ENCODE peak calls at places on chromosomes 3 and 15, in six cellular contexts. One of them, this sample, is unnamed.

GRCh38 chr15:33654859-33655258 is 313.4 kb upstream of the CHRM5 start:
- DNase-seq in ovary: no peak
- DNase-seq in uterus: no peak
- DNase-seq in transverse colon: no peak
- DNase-seq in lower lobe of right lung: no peak
- DNase-seq in IMR-90: no peak
- DNase-seq in this sample: no peak

GRCh38 chr3:141368925-141369794 is 856 bp downstream of the ZBTB38 start:
- DNase-seq in IMR-90: peak; percentile 87
- DNase-seq in uterus: no peak
- DNase-seq in transverse colon: no peak
- DNase-seq in ovary: no peak
- DNase-seq in lower lobe of right lung: no peak
- DNase-seq in this sample: no peak

GRCh38 chr3:3307491-3307890 is 128.0 kb upstream of the CRBN start:
- DNase-seq in lower lobe of right lung: no peak
- DNase-seq in IMR-90: no peak
- DNase-seq in uterus: no peak
- DNase-seq in ovary: no peak
- DNase-seq in transverse colon: no peak
- DNase-seq in this sample: no peak

GRCh38 chr3:13111173-13111873 is 38.1 kb upstream of the IQSEC1 start:
- DNase-seq in IMR-90: no peak
- DNase-seq in ovary: no peak
- DNase-seq in transverse colon: peak; percentile 27
- DNase-seq in lower lobe of right lung: peak; percentile 56
- DNase-seq in uterus: no peak
- DNase-seq in this sample: no peak

GRCh38 chr3:34016925-34017592 is 218.6 kb downstream of the PDCD6IP start:
- DNase-seq in ovary: no peak
- DNase-seq in IMR-90: no peak
- DNase-seq in lower lobe of right lung: no peak
- DNase-seq in uterus: no peak
- DNase-seq in transverse colon: no peak
- DNase-seq in this sample: no peak

GRCh38 chr3:16839271-16840110 is 45.3 kb upstream of the PLCL2 start:
- DNase-seq in lower lobe of right lung: no peak
- DNase-seq in IMR-90: no peak
- DNase-seq in uterus: no peak
- DNase-seq in transverse colon: no peak
- DNase-seq in ovary: no peak
- DNase-seq in this sample: no peak

GRCh38 chr15:63189955-63190691 is 717 bp downstream of the RAB8B start:
- DNase-seq in ovary: no peak
- DNase-seq in transverse colon: no peak
- DNase-seq in uterus: no peak
- DNase-seq in lower lobe of right lung: no peak
- DNase-seq in IMR-90: no peak
- DNase-seq in this sample: no peak

GRCh38 chr15:65731926-65732325 is 60.2 kb downstream of the DENND4A start:
- DNase-seq in lower lobe of right lung: no peak
- DNase-seq in ovary: no peak
- DNase-seq in uterus: no peak
- DNase-seq in IMR-90: peak; percentile 52
- DNase-seq in transverse colon: no peak
- DNase-seq in this sample: no peak

GRCh38 chr15:29826908-29827307 is 4.6 kb upstream of the TJP1 start:
- DNase-seq in ovary: no peak
- DNase-seq in lower lobe of right lung: no peak
- DNase-seq in IMR-90: no peak
- DNase-seq in transverse colon: no peak
- DNase-seq in uterus: no peak
- DNase-seq in this sample: no peak

GRCh38 chr3:194588236-194588635 is 45.0 kb downstream of the TMEM44 start:
- DNase-seq in uterus: no peak
- DNase-seq in ovary: no peak
- DNase-seq in IMR-90: no peak
- DNase-seq in lower lobe of right lung: no peak
- DNase-seq in transverse colon: no peak
- DNase-seq in this sample: no peak

DNA sequence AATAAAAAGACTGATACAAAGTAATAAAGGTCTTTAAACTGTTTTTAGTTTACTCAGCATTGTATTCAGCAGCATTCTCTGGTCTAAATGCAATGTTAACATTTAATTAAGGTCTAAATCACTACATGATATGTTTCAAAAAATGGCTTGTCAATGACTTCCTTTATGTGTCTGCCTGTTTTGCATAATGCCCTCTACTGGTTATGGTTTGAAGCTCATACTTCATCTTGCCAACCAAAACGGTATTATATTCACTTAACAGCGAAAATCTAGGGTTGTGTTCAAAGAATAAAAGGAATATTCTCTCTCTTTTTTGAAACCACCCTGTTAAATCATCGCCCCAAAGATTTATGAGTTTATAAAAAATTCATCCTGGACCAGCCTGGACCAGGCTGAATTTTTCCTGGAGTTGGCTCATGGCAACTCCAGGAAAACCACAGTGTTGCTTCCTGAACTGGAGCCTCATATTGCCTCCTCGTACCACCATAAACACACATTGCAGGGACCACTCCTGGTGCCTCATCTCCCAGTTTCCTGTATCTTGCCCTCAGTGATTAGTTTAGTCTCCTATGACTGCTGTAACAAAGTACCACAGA is 6.7 kb upstream of the NCEH1 start:
- DNase-seq in transverse colon: no peak
- DNase-seq in IMR-90: no peak
- DNase-seq in lower lobe of right lung: no peak
- DNase-seq in ovary: no peak
- DNase-seq in uterus: no peak
- DNase-seq in this sample: no peak
- TF ChIP-seq CTCF in transverse colon: peak; percentile 23
- TF ChIP-seq CTCF in IMR-90: peak; percentile 24
- TF ChIP-seq CTCF in lower lobe of right lung: no peak
- TF ChIP-seq CTCF in ovary: no peak
- TF ChIP-seq CTCF in uterus: no peak
- TF ChIP-seq CTCF in this sample: peak; percentile 8

DNA sequence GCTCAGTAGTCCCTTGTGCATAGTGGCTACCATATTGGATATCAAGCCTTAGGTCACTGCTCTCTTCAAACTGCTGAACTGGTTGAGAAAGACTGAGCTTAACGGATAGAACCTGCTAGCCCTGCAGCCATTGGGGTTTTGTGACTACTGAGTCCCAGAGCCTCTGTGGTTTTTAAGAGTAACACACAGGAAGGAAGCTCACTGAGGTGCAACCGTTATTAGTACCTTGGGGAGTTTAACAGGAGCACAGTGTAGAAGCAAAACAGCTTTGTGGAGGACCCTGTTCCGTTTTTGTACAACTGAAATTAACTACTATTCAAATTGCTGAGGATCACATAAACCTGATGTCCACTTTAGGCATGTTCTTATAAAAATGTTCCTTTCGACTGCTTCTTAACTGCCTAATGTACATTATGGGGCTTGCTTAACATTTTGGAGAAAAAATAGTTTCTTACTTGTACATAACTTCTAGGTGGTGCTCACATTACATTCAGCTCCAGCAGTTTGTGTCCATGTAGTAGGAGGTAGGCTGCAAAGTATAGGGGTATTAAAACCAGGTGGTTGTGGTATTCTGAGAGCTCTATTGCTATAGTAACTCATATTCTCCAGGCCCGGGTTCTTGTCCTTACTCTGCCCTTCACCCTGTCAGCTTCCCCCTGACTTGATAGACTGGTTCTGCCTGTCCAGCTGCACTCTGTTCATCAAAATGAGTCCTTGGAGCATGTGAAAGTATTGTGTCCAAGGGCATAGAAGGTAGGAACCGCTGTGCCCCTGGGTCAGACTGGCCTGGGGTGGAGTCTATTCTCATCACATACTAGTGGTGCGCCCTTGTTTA is 17.3 kb downstream of the PXK start:
- DNase-seq in ovary: no peak
- DNase-seq in IMR-90: no peak
- DNase-seq in transverse colon: no peak
- DNase-seq in uterus: no peak
- DNase-seq in lower lobe of right lung: no peak
- DNase-seq in this sample: no peak
- H3K4me3 ChIP-seq in ovary: no peak overlapping the region
- H3K4me3 ChIP-seq in IMR-90: no peak overlapping the region
- H3K4me3 ChIP-seq in transverse colon: no peak overlapping the region
- H3K4me3 ChIP-seq in uterus: no peak overlapping the region
- H3K4me3 ChIP-seq in lower lobe of right lung: no peak overlapping the region
- H3K4me3 ChIP-seq in this sample: no peak overlapping the region

GRCh38 chr3:83971693-83972092 is 987.1 kb upstream of the CADM2 start:
- DNase-seq in ovary: no peak
- DNase-seq in uterus: no peak
- DNase-seq in transverse colon: no peak
- DNase-seq in IMR-90: no peak
- DNase-seq in lower lobe of right lung: no peak
- DNase-seq in this sample: no peak

DNA sequence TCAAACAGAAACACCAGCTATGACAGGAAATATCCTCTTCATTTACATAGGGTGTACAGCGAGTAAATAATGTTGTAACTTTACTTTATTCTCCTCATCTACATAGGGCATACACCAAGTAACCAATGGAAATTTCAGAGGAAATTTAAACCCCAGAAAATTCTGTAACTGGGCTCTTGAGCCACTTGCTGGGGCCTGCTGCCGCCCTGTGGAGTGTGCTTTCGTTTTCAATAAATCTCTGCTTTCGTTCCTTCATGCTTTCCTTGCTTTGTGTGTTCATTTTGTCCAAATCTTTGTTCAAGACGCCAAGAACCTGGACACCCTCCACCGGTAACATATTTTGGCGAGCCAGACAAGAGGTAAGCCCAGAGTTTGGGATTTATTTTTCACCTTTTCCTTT is 990.4 kb upstream of the CADM2 start:
- DNase-seq in IMR-90: no peak
- DNase-seq in uterus: no peak
- DNase-seq in ovary: no peak
- DNase-seq in lower lobe of right lung: no peak
- DNase-seq in transverse colon: no peak
- DNase-seq in this sample: no peak
- TF ChIP-seq CTCF in IMR-90: no peak
- TF ChIP-seq CTCF in uterus: no peak
- TF ChIP-seq CTCF in ovary: no peak
- TF ChIP-seq CTCF in lower lobe of right lung: no peak
- TF ChIP-seq CTCF in transverse colon: no peak
- TF ChIP-seq CTCF in this sample: no peak

GRCh38 chr3:62824965-62825592 is 50.1 kb downstream of the CADPS start:
- DNase-seq in lower lobe of right lung: no peak
- DNase-seq in uterus: no peak
- DNase-seq in ovary: no peak
- DNase-seq in transverse colon: no peak
- DNase-seq in IMR-90: no peak
- DNase-seq in this sample: no peak
- H3K4me3 ChIP-seq in lower lobe of right lung: no peak overlapping the region
- H3K4me3 ChIP-seq in uterus: no peak overlapping the region
- H3K4me3 ChIP-seq in ovary: no peak overlapping the region
- H3K4me3 ChIP-seq in transverse colon: no peak overlapping the region
- H3K4me3 ChIP-seq in IMR-90: no peak overlapping the region
- H3K4me3 ChIP-seq in this sample: no peak overlapping the region

DNA sequence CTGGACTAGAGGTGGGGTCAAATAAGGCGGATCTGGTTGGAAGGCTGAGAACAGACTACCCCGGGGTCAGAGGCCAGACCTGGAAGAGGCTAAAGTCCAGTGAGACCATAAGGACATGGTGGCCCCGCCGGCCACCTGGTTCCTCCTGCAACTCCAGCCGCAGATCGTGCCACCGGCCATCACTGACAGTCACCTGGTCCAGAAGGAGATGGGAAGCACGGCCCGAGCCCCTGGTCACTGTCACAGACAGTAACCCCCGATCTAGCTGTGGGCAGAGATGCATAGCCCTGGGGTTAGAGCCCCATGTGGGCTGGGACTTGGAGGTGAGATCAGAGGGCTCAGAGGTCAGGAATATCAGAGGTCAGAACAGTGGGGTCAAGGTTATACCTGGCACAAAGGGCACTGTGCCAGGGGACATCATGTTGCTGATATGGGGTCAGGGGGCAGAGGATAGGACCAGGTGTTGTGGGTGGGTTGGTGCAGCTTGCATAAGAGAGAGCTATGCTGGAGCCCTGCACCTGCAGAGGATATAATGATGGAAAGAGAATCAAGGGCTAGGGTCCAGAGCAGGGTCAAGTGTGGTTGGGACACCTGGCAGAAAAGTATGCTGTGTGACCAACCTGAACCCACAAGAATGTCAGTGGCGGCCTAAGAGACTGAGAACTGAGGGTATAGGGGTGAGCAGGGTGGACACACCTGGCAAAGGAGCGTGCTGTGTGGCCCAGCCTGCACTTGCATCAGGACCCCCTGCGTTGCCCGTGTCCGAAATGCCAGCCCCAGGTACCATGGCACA is 9.6 kb downstream of the CELSR3 start:
- DNase-seq in lower lobe of right lung: no peak
- DNase-seq in transverse colon: no peak
- DNase-seq in ovary: no peak
- DNase-seq in uterus: no peak
- DNase-seq in IMR-90: no peak
- DNase-seq in this sample: no peak
- TF ChIP-seq CTCF in lower lobe of right lung: no peak
- TF ChIP-seq CTCF in transverse colon: no peak
- TF ChIP-seq CTCF in ovary: no peak
- TF ChIP-seq CTCF in uterus: no peak
- TF ChIP-seq CTCF in IMR-90: no peak
- TF ChIP-seq CTCF in this sample: no peak

GRCh38 chr3:186930639-186931486 is 537 bp downstream of the ST6GAL1 start:
- DNase-seq in uterus: peak; percentile 35
- DNase-seq in IMR-90: peak; percentile 34
- DNase-seq in ovary: peak; percentile 20
- DNase-seq in transverse colon: peak; percentile 75
- DNase-seq in lower lobe of right lung: peak; percentile 82
- DNase-seq in this sample: peak; percentile 36

GRCh38 chr3:186931487-186932280 is 1.4 kb downstream of the ST6GAL1 start:
- DNase-seq in transverse colon: peak; percentile 64
- DNase-seq in ovary: no peak
- DNase-seq in IMR-90: peak; percentile 63
- DNase-seq in lower lobe of right lung: peak; percentile 79
- DNase-seq in uterus: peak; percentile 34
- DNase-seq in this sample: peak; percentile 60

GRCh38 chr3:186930143-186930638 is at the start of gene ST6GAL1:
- DNase-seq in ovary: peak; percentile 38
- DNase-seq in transverse colon: peak; percentile 81
- DNase-seq in uterus: peak; percentile 60
- DNase-seq in lower lobe of right lung: peak; percentile 87
- DNase-seq in IMR-90: peak; percentile 37
- DNase-seq in this sample: peak; percentile 72

GRCh38 chr3:186933801-186934200 is 3.5 kb downstream of the ST6GAL1 start:
- DNase-seq in uterus: no peak
- DNase-seq in IMR-90: no peak
- DNase-seq in lower lobe of right lung: no peak
- DNase-seq in ovary: no peak
- DNase-seq in transverse colon: no peak
- DNase-seq in this sample: no peak

GRCh38 chr3:186932281-186933181 is 2.2 kb downstream of the ST6GAL1 start:
- DNase-seq in uterus: peak; percentile 44
- DNase-seq in ovary: no peak
- DNase-seq in lower lobe of right lung: no peak
- DNase-seq in transverse colon: no peak
- DNase-seq in IMR-90: no peak
- DNase-seq in this sample: no peak
- H3K4me3 ChIP-seq in uterus: peak overlapping the region; percentile 54
- H3K4me3 ChIP-seq in ovary: peak overlapping the region; percentile 50
- H3K4me3 ChIP-seq in lower lobe of right lung: peak overlapping the region; percentile 94
- H3K4me3 ChIP-seq in transverse colon: peak overlapping the region; percentile 60
- H3K4me3 ChIP-seq in IMR-90: no peak overlapping the region
- H3K4me3 ChIP-seq in this sample: peak overlapping the region; percentile 72

GRCh38 chr3:9250236-9250635 is 790 bp upstream of the SRGAP3 start:
- DNase-seq in uterus: no peak
- DNase-seq in IMR-90: no peak
- DNase-seq in ovary: no peak
- DNase-seq in lower lobe of right lung: no peak
- DNase-seq in transverse colon: no peak
- DNase-seq in this sample: no peak
- TF ChIP-seq CTCF in uterus: no peak
- TF ChIP-seq CTCF in IMR-90: no peak
- TF ChIP-seq CTCF in ovary: no peak
- TF ChIP-seq CTCF in lower lobe of right lung: no peak
- TF ChIP-seq CTCF in transverse colon: no peak
- TF ChIP-seq CTCF in this sample: no peak

This sample was measured in pancreas.